ENCODE peak calls at places on chromosomes 2 and 18, in seven cellular contexts. V is cardiac muscle cell; P is naive thymus-derived CD4-positive, alpha-beta T cell; S is NCI-H1417; W is mammary epithelial cell; T is nucleus accumbens; R is skeletal muscle cell. C is an unnamed sample.
A peak's percentile ranks its signal among the peaks of the same experiment; 100 is the strongest.

GRCh38 chr2:34747643-34748042 is 1148.5 kb upstream of the FAM98A start:
- DNase-seq in V (no peak), P (no peak), S (no peak), W (no peak), T (no peak), R (no peak), C (no peak)

GRCh38 chr2:237904806-237905599 is 45.6 kb downstream of the RAMP1 start:
- DNase-seq in V (peak; percentile 81), P (no peak), S (no peak), W (no peak), T (peak; percentile 12), R (peak; percentile 81), C (no peak)

GRCh38 chr2:111209045-111209514 is 88.4 kb downstream of the BCL2L11 start:
- DNase-seq in V (peak; percentile 43), P (no peak), S (no peak), W (peak; percentile 84), T (no peak), R (peak; percentile 55), C (no peak)

GRCh38 chr2:127592761-127593227 is 53.2 kb upstream of the GPR17 start:
- DNase-seq in V (no peak), P (no peak), S (no peak), W (no peak), T (no peak), R (no peak), C (no peak)

GRCh38 chr18:55546873-55547704 is 40.9 kb downstream of the TCF4 start:
- DNase-seq in V (peak; percentile 74), P (no peak), S (peak; percentile 80), W (peak; percentile 37), T (no peak), R (peak; percentile 63), C (peak; percentile 20)

GRCh38 chr18:56035546-56035945 is 447.6 kb upstream of the TCF4 start:
- DNase-seq in V (peak; percentile 32), P (no peak), S (no peak), W (no peak), T (no peak), R (no peak), C (no peak)

GRCh38 chr18:54787098-54787497 is 41.2 kb upstream of the RAB27B start:
- DNase-seq in V (no peak), P (no peak), S (no peak), W (no peak), T (no peak), R (no peak), C (no peak)

GRCh38 chr2:173963817-173964564 is 1.2 kb downstream of the SP3 start:
- DNase-seq in V (peak; percentile 94), P (peak; percentile 85), S (peak; percentile 78), W (peak; percentile 86), T (peak; percentile 84), R (peak; percentile 61), C (peak; percentile 95)

GRCh38 chr2:65397122-65397521 is 35.3 kb downstream of the SPRED2 start:
- DNase-seq in V (peak; percentile 30), P (no peak), S (no peak), W (no peak), T (no peak), R (peak; percentile 13), C (no peak)

GRCh38 chr18:10514621-10515020 is 11.2 kb upstream of the NAPG start:
- DNase-seq in V (no peak), P (no peak), S (no peak), W (no peak), T (no peak), R (no peak), C (no peak)

GRCh38 chr2:191321861-191322662 is 76.9 kb downstream of the MYO1B start:
- DNase-seq in V (peak; percentile 62), P (no peak), S (peak; percentile 9), W (peak; percentile 38), T (no peak), R (peak; percentile 78), C (no peak)

C was measured in colonic mucosa.